ENCODE peak calls at places on chromosomes 6 and 20, in six cellular contexts. Q is NCI-H1105; V is WTC11; T is activated CD4-positive, alpha-beta memory T cell treated with anti-CD3 and anti-CD28 coated beads, Interleukin-2, amount 10 ng/mL, durations not matched to agents 7 days and 5 days; R is stimulated activated CD4-positive, alpha-beta T cell treated with anti-CD3 and anti-CD28 coated beads, Interleukin-1b, Interleukin-23, amount 100 ng/mL, for 48 hours; D is CD4-positive, alpha-beta T cell. G is an unnamed sample.
A peak's percentile ranks its signal among the peaks of the same experiment; 100 is the strongest.

GRCh38 chr20:41249781-41250281 is 67.7 kb downstream of the ZHX3 start:
- DNase-seq in R (no peak), T (no peak), V (peak; percentile 71), Q (no peak), D (no peak), G (no peak)

GRCh38 chr6:320351-321157 is 28.3 kb downstream of the DUSP22 start:
- DNase-seq in D (no peak), R (no peak), Q (no peak), V (no peak), T (no peak), G (no peak)

GRCh38 chr6:143514996-143515760 is 3.7 kb upstream of the FUCA2 start:
- DNase-seq in R (no peak), D (no peak), T (no peak), Q (no peak), V (no peak), G (no peak)

GRCh38 chr20:1225729-1226313 is at the start of gene RAD21L1:
- DNase-seq in Q (peak; percentile 80), T (peak; percentile 84), D (peak; percentile 81), V (peak; percentile 85), R (peak; percentile 84), G (peak; percentile 43)

GRCh38 chr6:44381739-44382138 is 5.8 kb upstream of the CDC5L start:
- DNase-seq in D (no peak), T (no peak), V (no peak), R (no peak), Q (no peak), G (peak; percentile 34)

GRCh38 chr6:123589973-123590372 is 46.8 kb downstream of the TRDN start:
- DNase-seq in V (no peak), D (no peak), Q (no peak), T (no peak), R (no peak), G (no peak)

GRCh38 chr6:161418458-161418945 is 144.6 kb upstream of the AGPAT4 start:
- DNase-seq in R (no peak), D (no peak), Q (peak; percentile 81), V (no peak), T (peak; percentile 27), G (peak; percentile 85)

GRCh38 chr6:95948324-95948723 is 67.5 kb upstream of the FUT9 start:
- DNase-seq in R (no peak), V (no peak), Q (no peak), D (no peak), T (no peak), G (no peak)

GRCh38 chr20:62203378-62204030 is 16.6 kb downstream of the HRH3 start:
- DNase-seq in Q (no peak), R (no peak), T (no peak), V (no peak), D (no peak), G (no peak)

GRCh38 chr20:34546751-34547181 is 11.8 kb upstream of the MAP1LC3A start:
- DNase-seq in R (no peak), T (no peak), Q (peak; percentile 85), V (no peak), D (no peak), G (no peak)

GRCh38 chr6:35769211-35769610 is 7.2 kb upstream of the CLPSL2 start:
- DNase-seq in R (no peak), V (no peak), D (no peak), T (no peak), Q (no peak), G (no peak)

GRCh38 chr20:24016560-24016959 is 28.0 kb upstream of the GGTLC1 start:
- DNase-seq in D (no peak), Q (no peak), V (no peak), T (no peak), R (no peak), G (no peak)

GRCh38 chr6:24721461-24722215 is 2.7 kb upstream of the C6orf62 start:
- DNase-seq in D (no peak), T (no peak), Q (peak; percentile 91), V (no peak), R (no peak), G (no peak)

GRCh38 chr6:7200598-7201443 is 93.1 kb downstream of the RREB1 start:
- DNase-seq in Q (no peak), R (no peak), V (no peak), T (no peak), D (no peak), G (no peak)

G was measured in putamen.